ENCODE peak calls at places on chromosomes 13 and 19, in nine cellular contexts. F, N, B, G, P, S, K, T and D are unnamed samples.

GRCh38 chr13:112443191-112444000 is 67.2 kb downstream of the SPACA7 start:
- DNase-seq in N (peak; percentile 69), B (no peak), S (peak; percentile 25), T (no peak), K (peak; percentile 39), F (no peak), G (peak; percentile 75), P (no peak), D (peak; percentile 54)

GRCh38 chr13:100115693-100116254 is 26.9 kb downstream of the PCCA start:
- DNase-seq in S (no peak), K (no peak), T (no peak), F (no peak), P (no peak), G (no peak), B (no peak), N (no peak), D (no peak)

GRCh38 chr13:99258210-99258860 is at the start of gene GPR18:
- DNase-seq in F (no peak), B (no peak), P (no peak), N (no peak), K (no peak), T (no peak), G (no peak), S (no peak), D (no peak)

GRCh38 chr19:8393871-8394250 is 3.7 kb downstream of the RAB11B start:
- DNase-seq in P (no peak), K (no peak), B (no peak), F (no peak), T (no peak), S (no peak), N (no peak), G (no peak), D (no peak)

GRCh38 chr19:38265213-38265861 is 964 bp downstream of the SPINT2 start:
- DNase-seq in B (no peak), S (peak; percentile 63), G (no peak), F (no peak), K (no peak), T (no peak), N (peak; percentile 62), P (no peak), D (no peak)

GRCh38 chr13:31380728-31381127 is 181.0 kb downstream of the B3GLCT start:
- DNase-seq in N (peak; percentile 21), F (no peak), K (no peak), G (no peak), S (no peak), T (no peak), B (no peak), P (no peak), D (no peak)

GRCh38 chr13:113041293-113041690 is 64.3 kb upstream of the F7 start:
- DNase-seq in P (no peak), G (no peak), B (peak; percentile 48), K (no peak), T (no peak), F (no peak), N (no peak), S (no peak), D (no peak)

GRCh38 chr19:10654610-10655456 is 687 bp downstream of the ILF3 start:
- DNase-seq in N (peak; percentile 95), S (peak; percentile 35), T (peak; percentile 47), P (peak; percentile 62), K (peak; percentile 85), B (peak; percentile 40), G (peak; percentile 88), F (no peak), D (peak; percentile 83)

GRCh38 chr19:44865196-44865767 is 19.2 kb downstream of the NECTIN2 start:
- DNase-seq in K (no peak), T (no peak), G (no peak), P (no peak), N (no peak), F (no peak), B (no peak), S (no peak), D (no peak)

GRCh38 chr19:44867578-44867977 is 21.5 kb downstream of the NECTIN2 start:
- DNase-seq in K (no peak), F (no peak), T (no peak), N (no peak), G (no peak), B (no peak), S (no peak), P (no peak), D (no peak)

GRCh38 chr19:44866672-44867071 is 20.6 kb downstream of the NECTIN2 start:
- DNase-seq in G (no peak), B (no peak), F (no peak), S (no peak), T (no peak), N (no peak), P (no peak), K (no peak), D (no peak)

GRCh38 chr19:44869728-44870470 is 21.2 kb upstream of the TOMM40 start:
- DNase-seq in G (no peak), K (peak; percentile 80), F (no peak), B (peak; percentile 61), T (no peak), N (no peak), P (peak; percentile 56), S (no peak), D (no peak)

DNA sequence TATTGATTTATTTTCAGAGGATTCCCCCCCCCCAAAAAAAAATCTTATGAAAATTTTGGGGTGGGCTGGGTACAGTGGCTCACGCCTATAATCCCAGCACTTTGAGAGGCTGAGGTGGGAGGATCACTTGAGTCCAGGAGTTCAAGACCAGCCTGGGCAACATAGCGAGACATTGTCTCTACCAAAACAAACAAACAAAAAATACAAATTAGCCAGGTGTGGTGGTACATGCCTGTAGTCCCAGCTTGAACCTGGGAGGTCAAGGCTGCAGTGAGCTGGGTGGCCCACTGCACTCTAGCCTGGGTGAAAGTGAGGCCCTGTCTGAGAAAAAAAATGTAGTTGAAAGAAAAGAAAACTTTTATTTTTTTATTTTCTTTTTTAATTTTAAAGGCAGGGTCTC is 17.9 kb downstream of the NECTIN2 start:
- DNase-seq in F (no peak), N (no peak), S (no peak), B (no peak), P (no peak), K (no peak), G (no peak), T (no peak), D (no peak)
- H3K4me3 ChIP-seq in F (no peak overlapping the region), N (no peak overlapping the region), S (no peak overlapping the region), B (no peak overlapping the region), P (no peak overlapping the region), K (no peak overlapping the region), G (no peak overlapping the region), T (no peak overlapping the region), D (no peak overlapping the region)

GRCh38 chr13:28357247-28357825 is 137.6 kb downstream of the FLT1 start:
- DNase-seq in N (no peak), S (no peak), K (no peak), T (no peak), P (no peak), F (no peak), B (no peak), G (no peak), D (no peak)

GRCh38 chr13:28355822-28356371 is 139.0 kb downstream of the FLT1 start:
- DNase-seq in S (no peak), G (no peak), F (no peak), K (no peak), N (no peak), P (no peak), T (no peak), B (no peak), D (no peak)

GRCh38 chr13:28358673-28359072 is 136.3 kb downstream of the FLT1 start:
- DNase-seq in G (no peak), F (no peak), K (no peak), P (no peak), S (no peak), N (no peak), T (no peak), B (no peak), D (no peak)

GRCh38 chr13:28356506-28357064 is 138.3 kb downstream of the FLT1 start:
- DNase-seq in P (no peak), B (no peak), S (no peak), N (no peak), K (no peak), G (no peak), T (no peak), F (no peak), D (no peak)

GRCh38 chr13:28357846-28358496 is 137.0 kb downstream of the FLT1 start:
- DNase-seq in G (no peak), B (no peak), S (no peak), F (no peak), K (no peak), P (no peak), T (no peak), N (no peak), D (no peak)
- H3K27ac ChIP-seq in G (no peak overlapping the region), B (no peak overlapping the region), S (no peak overlapping the region), F (no peak overlapping the region), K (no peak overlapping the region), P (no peak overlapping the region), T (no peak overlapping the region), N (peak overlapping the region; percentile 60), D (no peak overlapping the region)

GRCh38 chr19:51472607-51473006 is 5.7 kb upstream of the CEACAM18 start:
- DNase-seq in B (no peak), S (no peak), G (no peak), N (no peak), K (no peak), P (no peak), T (no peak), F (no peak), D (no peak)

GRCh38 chr19:51476164-51476563 is 2.2 kb upstream of the CEACAM18 start:
- DNase-seq in S (no peak), P (no peak), K (no peak), B (no peak), N (no peak), T (no peak), F (no peak), G (no peak), D (no peak)

GRCh38 chr19:51470966-51471365 is 7.4 kb upstream of the CEACAM18 start:
- DNase-seq in G (no peak), T (no peak), F (no peak), N (no peak), P (no peak), K (no peak), B (no peak), S (no peak), D (no peak)

GRCh38 chr19:51471527-51471926 is 6.8 kb upstream of the CEACAM18 start:
- DNase-seq in T (no peak), N (no peak), P (no peak), S (no peak), G (no peak), B (no peak), F (no peak), K (no peak), D (no peak)

DNA sequence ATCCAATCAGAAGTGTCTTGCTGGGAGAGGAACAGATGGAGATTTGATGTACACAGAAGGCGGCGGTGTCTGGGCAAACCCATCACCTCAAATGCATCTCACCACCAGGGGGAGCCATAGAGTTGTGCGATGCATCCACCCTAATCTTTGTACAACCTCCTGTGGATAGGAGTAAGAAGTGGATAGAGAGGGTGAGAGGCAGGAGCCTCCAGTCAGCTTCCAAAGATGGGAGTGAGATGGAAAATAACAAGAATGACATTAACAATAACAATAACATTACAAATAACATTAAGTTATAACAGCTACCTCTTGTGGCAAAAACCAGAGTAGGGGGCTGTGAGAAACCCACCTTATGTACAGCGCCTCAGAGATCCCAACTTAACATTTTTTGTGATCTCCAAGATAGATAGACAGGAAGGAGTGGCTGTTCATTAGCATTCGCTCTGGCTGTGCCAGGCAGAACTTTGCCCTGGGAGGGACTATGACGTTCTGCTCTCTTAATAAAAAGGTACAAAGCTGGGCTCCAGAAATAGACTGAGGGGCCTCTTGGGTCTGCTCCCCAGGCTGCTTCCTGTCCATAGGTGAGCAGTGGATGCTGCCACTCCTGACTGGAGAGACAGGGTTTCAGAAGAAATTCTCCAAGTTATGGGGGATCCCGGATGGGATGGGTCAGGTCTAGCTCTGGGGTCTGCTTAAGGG is 5.2 kb upstream of the CEACAM18 start:
- DNase-seq in T (peak; percentile 51), N (peak; percentile 87), P (peak; percentile 53), G (peak; percentile 87), S (peak; percentile 86), F (peak; percentile 38), B (peak; percentile 80), K (peak; percentile 79), D (no peak)
- TF ChIP-seq CTCF in T (peak; percentile 89), N (peak; percentile 86), P (peak; percentile 59), G (peak; percentile 79), S (peak; percentile 75), F (peak; percentile 80), B (peak; percentile 80), K (peak; percentile 44), D (peak; percentile 73)

GRCh38 chr19:50420127-50420526 is 1.4 kb downstream of the SPIB start:
- DNase-seq in F (no peak), K (no peak), N (no peak), B (no peak), G (no peak), S (no peak), T (no peak), P (no peak), D (no peak)
- H3K4me3 ChIP-seq in F (no peak overlapping the region), K (no peak overlapping the region), N (peak overlapping the region; percentile 78), B (no peak overlapping the region), G (no peak overlapping the region), S (no peak overlapping the region), T (no peak overlapping the region), P (no peak overlapping the region), D (no peak overlapping the region)